ENCODE peak calls at places on chromosome 15, in seven cellular contexts. M is heart left ventricle; E is Right ventricle myocardium inferior; J is activated naive CD8-positive, alpha-beta T cell treated with anti-CD3 and anti-CD28 coated beads, Interleukin-2, amount 50 U/mL, for 24 hours; K is activated naive CD4-positive, alpha-beta T cell treated with anti-CD3 and anti-CD28 coated beads, Interleukin-2, amount 50 U/mL, for 72 hours; G is left colon; Z is stimulated activated naive CD8-positive, alpha-beta T cell treated with anti-CD3 and anti-CD28 coated beads, Interleukin-15, Interleukin-2, amounts not matched to agents 100 U/mL and 50 U/mL, for 24 hours. P is an unnamed sample.

GRCh38 chr15:46059921-46060565 is 425.2 kb downstream of the SQOR start:
- ATAC-seq in M (no peak), J (no peak), K (no peak), Z (no peak), E (peak), G (no peak), P (no peak)

GRCh38 chr15:67892559-67893377 is 52.9 kb upstream of the RNU6-1 start:
- ATAC-seq in M (no peak), E (no peak), G (peak), K (no peak), Z (no peak), J (no peak), P (no peak)

GRCh38 chr15:73700041-73700842 is 16.1 kb downstream of the CD276 start:
- ATAC-seq in E (no peak), K (peak), J (peak), G (peak), Z (peak), M (no peak), P (peak)

GRCh38 chr15:80052597-80053304 is 6.7 kb upstream of the ZFAND6 start:
- ATAC-seq in G (no peak), J (no peak), M (no peak), Z (no peak), K (no peak), E (no peak), P (no peak)

GRCh38 chr15:72342385-72342784 is 22.4 kb upstream of the CELF6 start:
- ATAC-seq in E (no peak), J (peak), Z (no peak), K (no peak), M (no peak), G (peak), P (peak)

GRCh38 chr15:69816522-69816921 is 281.2 kb downstream of the TLE3 start:
- ATAC-seq in M (no peak), E (no peak), K (no peak), J (no peak), Z (no peak), G (no peak), P (no peak)

GRCh38 chr15:87597346-87598052 is 659.0 kb downstream of the NTRK3 start:
- ATAC-seq in J (peak), G (no peak), K (peak), Z (peak), E (peak), M (no peak), P (no peak)

GRCh38 chr15:69661871-69662667 is 209.5 kb downstream of the RPLP1 start:
- ATAC-seq in E (no peak), Z (no peak), J (no peak), G (no peak), K (no peak), M (no peak), P (no peak)

GRCh38 chr15:63210151-63211051 is 21.0 kb downstream of the RAB8B start:
- ATAC-seq in G (peak), J (peak), M (no peak), K (peak), Z (peak), E (no peak), P (no peak)

GRCh38 chr15:99826146-99826745 is 93.0 kb upstream of the LYSMD4 start:
- ATAC-seq in M (no peak), J (peak), Z (peak), G (no peak), K (peak), E (no peak), P (no peak)

GRCh38 chr15:83871808-83872559 is 218.1 kb downstream of the ADAMTSL3 start:
- ATAC-seq in G (no peak), K (no peak), J (no peak), M (peak), Z (no peak), E (peak), P (peak)

GRCh38 chr15:57135800-57136199 is 217.4 kb downstream of the TCF12 start:
- ATAC-seq in K (no peak), G (no peak), E (no peak), M (no peak), J (no peak), Z (no peak), P (no peak)